ENCODE peak calls at places on chromosomes 6 and 20, in five cellular contexts. N is GM23338, M is SK-N-SH, B is PC-3, D is MM.1S. W is an unnamed sample.
A peak's percentile ranks its signal among the peaks of the same experiment; 100 is the strongest.

GRCh38 chr6:87832025-87832825 is 130.2 kb upstream of the AKIRIN2 start:
- DNase-seq in B (peak; percentile 49), N (peak; percentile 50), M (peak; percentile 28), D (peak; percentile 64), W (no peak)

GRCh38 chr6:42239736-42240375 is 22.2 kb upstream of the MRPS10 start:
- DNase-seq in D (no peak), M (no peak), B (peak; percentile 92), N (no peak), W (no peak)

GRCh38 chr6:147728903-147729302 is 220.4 kb downstream of the SAMD5 start:
- DNase-seq in N (no peak), B (no peak), D (no peak), M (no peak), W (no peak)

GRCh38 chr20:10077081-10077471 is 42.3 kb downstream of the ANKEF1 start:
- DNase-seq in D (no peak), M (no peak), N (peak; percentile 85), B (no peak), W (peak; percentile 36)

GRCh38 chr20:36149469-36149868 is 5.1 kb upstream of the EPB41L1 start:
- DNase-seq in N (no peak), D (no peak), B (no peak), M (no peak), W (no peak)

GRCh38 chr6:106064766-106065165 is 21.4 kb upstream of the PRDM1 start:
- DNase-seq in M (no peak), B (no peak), N (no peak), D (no peak), W (no peak)

GRCh38 chr6:89999995-90000825 is 105.9 kb downstream of the GJA10 start:
- DNase-seq in N (no peak), M (no peak), B (no peak), D (no peak), W (no peak)

GRCh38 chr6:26607434-26608230 is 10.9 kb downstream of the ABT1 start:
- DNase-seq in B (peak; percentile 78), D (peak; percentile 82), M (peak; percentile 71), N (peak; percentile 83), W (peak; percentile 71)

GRCh38 chr6:79066828-79067227 is 11.2 kb downstream of the PHIP start:
- DNase-seq in D (no peak), M (no peak), N (peak; percentile 8), B (no peak), W (no peak)

GRCh38 chr6:79062708-79063107 is 15.3 kb downstream of the PHIP start:
- DNase-seq in N (no peak), D (no peak), B (no peak), M (no peak), W (no peak)

GRCh38 chr6:79065232-79065631 is 12.8 kb downstream of the PHIP start:
- DNase-seq in M (no peak), B (no peak), N (no peak), D (no peak), W (no peak)

GRCh38 chr6:79064635-79065034 is 13.4 kb downstream of the PHIP start:
- DNase-seq in N (no peak), D (no peak), M (no peak), B (no peak), W (no peak)

GRCh38 chr6:79066330-79066729 is 11.7 kb downstream of the PHIP start:
- DNase-seq in D (no peak), N (no peak), M (no peak), B (no peak), W (no peak)
- H3F3A ChIP-seq in D (peaks cover 15% of the 10 kb centered on the region), N (no peaks in the 10 kb centered on the region), M (no peaks in the 10 kb centered on the region), B (no peaks in the 10 kb centered on the region), W (peaks cover 5% of the 10 kb centered on the region)

GRCh38 chr6:132446136-132446535 is 44.9 kb upstream of the MOXD1 start:
- DNase-seq in M (no peak), B (no peak), D (no peak), N (no peak), W (no peak)
- TF ChIP-seq EZH2phosphoT487 in M (no peak), B (no peak), D (no peak), N (no peak), W (no peak)

GRCh38 chr6:6994796-6995195 is 113.0 kb upstream of the RREB1 start:
- DNase-seq in N (no peak), B (no peak), M (no peak), D (no peak), W (no peak)

GRCh38 chr6:6998194-6998569 is 109.6 kb upstream of the RREB1 start:
- DNase-seq in B (no peak), D (no peak), N (peak; percentile 16), M (no peak), W (no peak)

GRCh38 chr6:6995328-6995727 is 112.4 kb upstream of the RREB1 start:
- DNase-seq in N (no peak), B (no peak), D (no peak), M (no peak), W (no peak)

GRCh38 chr6:6997282-6998193 is 110.2 kb upstream of the RREB1 start:
- DNase-seq in B (no peak), N (no peak), D (no peak), M (no peak), W (no peak)

DNA sequence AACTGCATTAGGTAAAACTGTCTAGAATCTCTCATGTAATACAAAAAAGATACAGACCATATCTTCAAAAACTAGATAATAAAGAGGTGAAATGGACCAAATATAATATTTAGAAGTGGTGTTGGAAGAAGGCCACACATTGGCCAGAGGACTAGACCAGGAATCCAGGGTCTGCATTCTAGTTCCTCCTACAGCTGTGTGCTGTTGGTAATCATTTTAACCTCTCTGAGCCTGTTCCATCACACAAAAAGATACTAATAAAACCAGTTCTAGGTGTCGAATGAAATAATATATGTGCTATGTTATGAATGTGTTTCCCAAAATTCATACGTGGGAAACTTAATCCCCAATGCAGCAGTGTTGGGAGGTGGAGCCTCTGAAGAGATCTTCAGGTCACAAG is 111.6 kb upstream of the RREB1 start:
- DNase-seq in D (no peak), B (no peak), N (no peak), M (no peak), W (no peak)
- TF ChIP-seq CTCF in D (no peak), B (no peak), N (no peak), M (no peak), W (no peak)

GRCh38 chr6:16741112-16742016 is 19.9 kb downstream of the ATXN1 start:
- DNase-seq in B (peak; percentile 78), N (no peak), M (no peak), D (peak; percentile 52), W (no peak)
- H3F3A ChIP-seq in B (no peaks in the 10 kb centered on the region), N (no peaks in the 10 kb centered on the region), M (peaks cover 57% of the 10 kb centered on the region), D (peaks cover 14% of the 10 kb centered on the region), W (no peaks in the 10 kb centered on the region)

GRCh38 chr6:36201612-36202011 is 5.1 kb downstream of the BRPF3 start:
- DNase-seq in M (no peak), B (no peak), D (no peak), N (no peak), W (no peak)
- TF ChIP-seq EZH2phosphoT487 in M (no peak), B (no peak), D (no peak), N (no peak), W (no peak)

GRCh38 chr6:50285735-50286134 is 236.0 kb upstream of the DEFB112 start:
- DNase-seq in M (no peak), D (peak; percentile 67), B (no peak), N (no peak), W (no peak)
- TF ChIP-seq CTCF in M (no peak), D (no peak), B (no peak), N (no peak), W (no peak)

W was measured in neural progenitor cell.